ENCODE peak calls at places on chromosomes 4 and X, in six cellular contexts. One of them, this sample, is unnamed.

GRCh38 chr4:7758444-7758815 is 181.2 kb downstream of the AFAP1 start:
- DNase-seq in NAMALWA: no peak
- DNase-seq in mucosa of descending colon: peak
- DNase-seq in activated CD4-positive, alpha-beta T cell treated with anti-CD3 and anti-CD28 coated beads, Interleukin-2, amount 50 U/mL, for 1 hour: no peak
- DNase-seq in mammary epithelial cell: no peak
- DNase-seq in Right ventricle myocardium superior: peak
- DNase-seq in this sample: no peak

GRCh38 chr4:38612996-38613395 is 51.0 kb upstream of the KLF3 start:
- DNase-seq in Right ventricle myocardium superior: no peak
- DNase-seq in mammary epithelial cell: no peak
- DNase-seq in activated CD4-positive, alpha-beta T cell treated with anti-CD3 and anti-CD28 coated beads, Interleukin-2, amount 50 U/mL, for 1 hour: no peak
- DNase-seq in NAMALWA: no peak
- DNase-seq in mucosa of descending colon: no peak
- DNase-seq in this sample: no peak

GRCh38 chr4:181008164-181008563 is 1235.0 kb upstream of the TENM3 start:
- DNase-seq in Right ventricle myocardium superior: no peak
- DNase-seq in mammary epithelial cell: peak
- DNase-seq in activated CD4-positive, alpha-beta T cell treated with anti-CD3 and anti-CD28 coated beads, Interleukin-2, amount 50 U/mL, for 1 hour: no peak
- DNase-seq in NAMALWA: no peak
- DNase-seq in mucosa of descending colon: no peak
- DNase-seq in this sample: no peak

GRCh38 chr4:76504613-76505465 is 69.8 kb downstream of the SHROOM3 start:
- DNase-seq in Right ventricle myocardium superior: no peak
- DNase-seq in activated CD4-positive, alpha-beta T cell treated with anti-CD3 and anti-CD28 coated beads, Interleukin-2, amount 50 U/mL, for 1 hour: no peak
- DNase-seq in mammary epithelial cell: peak
- DNase-seq in NAMALWA: peak
- DNase-seq in mucosa of descending colon: no peak
- DNase-seq in this sample: no peak

GRCh38 chr4:16140520-16141249 is 56.9 kb upstream of the PROM1 start:
- DNase-seq in activated CD4-positive, alpha-beta T cell treated with anti-CD3 and anti-CD28 coated beads, Interleukin-2, amount 50 U/mL, for 1 hour: no peak
- DNase-seq in NAMALWA: no peak
- DNase-seq in Right ventricle myocardium superior: no peak
- DNase-seq in mucosa of descending colon: no peak
- DNase-seq in mammary epithelial cell: peak
- DNase-seq in this sample: no peak

GRCh38 chr4:80192937-80193336 is 4.4 kb upstream of the PRDM8 start:
- DNase-seq in Right ventricle myocardium superior: no peak
- DNase-seq in mucosa of descending colon: no peak
- DNase-seq in NAMALWA: no peak
- DNase-seq in mammary epithelial cell: peak
- DNase-seq in activated CD4-positive, alpha-beta T cell treated with anti-CD3 and anti-CD28 coated beads, Interleukin-2, amount 50 U/mL, for 1 hour: no peak
- DNase-seq in this sample: no peak

GRCh38 chr4:142815834-142816233 is 30.3 kb downstream of the INPP4B start:
- DNase-seq in NAMALWA: no peak
- DNase-seq in activated CD4-positive, alpha-beta T cell treated with anti-CD3 and anti-CD28 coated beads, Interleukin-2, amount 50 U/mL, for 1 hour: no peak
- DNase-seq in mammary epithelial cell: peak
- DNase-seq in Right ventricle myocardium superior: no peak
- DNase-seq in mucosa of descending colon: no peak
- DNase-seq in this sample: no peak

GRCh38 chr4:40908297-40908696 is 158.5 kb downstream of the NSUN7 start:
- DNase-seq in mammary epithelial cell: no peak
- DNase-seq in Right ventricle myocardium superior: no peak
- DNase-seq in mucosa of descending colon: peak
- DNase-seq in activated CD4-positive, alpha-beta T cell treated with anti-CD3 and anti-CD28 coated beads, Interleukin-2, amount 50 U/mL, for 1 hour: no peak
- DNase-seq in NAMALWA: no peak
- DNase-seq in this sample: peak

GRCh38 chr4:170089743-170090666 is at the start of gene AADAT:
- DNase-seq in Right ventricle myocardium superior: peak
- DNase-seq in NAMALWA: no peak
- DNase-seq in activated CD4-positive, alpha-beta T cell treated with anti-CD3 and anti-CD28 coated beads, Interleukin-2, amount 50 U/mL, for 1 hour: no peak
- DNase-seq in mucosa of descending colon: peak
- DNase-seq in mammary epithelial cell: peak
- DNase-seq in this sample: peak

GRCh38 chr4:88697113-88697512 is 516 bp downstream of the NAP1L5 start:
- DNase-seq in Right ventricle myocardium superior: no peak
- DNase-seq in activated CD4-positive, alpha-beta T cell treated with anti-CD3 and anti-CD28 coated beads, Interleukin-2, amount 50 U/mL, for 1 hour: peak
- DNase-seq in mucosa of descending colon: no peak
- DNase-seq in NAMALWA: no peak
- DNase-seq in mammary epithelial cell: no peak
- DNase-seq in this sample: no peak

GRCh38 chr4:128159967-128160366 is 98.9 kb downstream of the LARP1B start:
- DNase-seq in activated CD4-positive, alpha-beta T cell treated with anti-CD3 and anti-CD28 coated beads, Interleukin-2, amount 50 U/mL, for 1 hour: no peak
- DNase-seq in mucosa of descending colon: no peak
- DNase-seq in NAMALWA: no peak
- DNase-seq in mammary epithelial cell: peak
- DNase-seq in Right ventricle myocardium superior: no peak
- DNase-seq in this sample: no peak

GRCh38 chr4:7327341-7327885 is 107.3 kb downstream of the PSAPL1 start:
- DNase-seq in mammary epithelial cell: no peak
- DNase-seq in Right ventricle myocardium superior: peak
- DNase-seq in NAMALWA: no peak
- DNase-seq in mucosa of descending colon: peak
- DNase-seq in activated CD4-positive, alpha-beta T cell treated with anti-CD3 and anti-CD28 coated beads, Interleukin-2, amount 50 U/mL, for 1 hour: no peak
- DNase-seq in this sample: peak

GRCh38 chr4:69092190-69092589 is 4.1 kb upstream of the UGT2B7 start:
- DNase-seq in mammary epithelial cell: peak
- DNase-seq in mucosa of descending colon: no peak
- DNase-seq in activated CD4-positive, alpha-beta T cell treated with anti-CD3 and anti-CD28 coated beads, Interleukin-2, amount 50 U/mL, for 1 hour: no peak
- DNase-seq in NAMALWA: no peak
- DNase-seq in Right ventricle myocardium superior: no peak
- DNase-seq in this sample: no peak

GRCh38 chrX:39960219-39960618 is 137.5 kb downstream of the BCOR start:
- DNase-seq in mammary epithelial cell: no peak
- DNase-seq in Right ventricle myocardium superior: no peak
- DNase-seq in NAMALWA: no peak
- DNase-seq in mucosa of descending colon: no peak
- DNase-seq in activated CD4-positive, alpha-beta T cell treated with anti-CD3 and anti-CD28 coated beads, Interleukin-2, amount 50 U/mL, for 1 hour: no peak
- DNase-seq in this sample: no peak

GRCh38 chrX:153917814-153918213 is 8.2 kb downstream of the ARHGAP4 start:
- DNase-seq in mammary epithelial cell: peak
- DNase-seq in activated CD4-positive, alpha-beta T cell treated with anti-CD3 and anti-CD28 coated beads, Interleukin-2, amount 50 U/mL, for 1 hour: no peak
- DNase-seq in Right ventricle myocardium superior: no peak
- DNase-seq in NAMALWA: no peak
- DNase-seq in mucosa of descending colon: no peak
- DNase-seq in this sample: no peak

GRCh38 chr4:85457752-85458467 is 17.0 kb upstream of the ARHGAP24 start:
- DNase-seq in Right ventricle myocardium superior: no peak
- DNase-seq in NAMALWA: no peak
- DNase-seq in activated CD4-positive, alpha-beta T cell treated with anti-CD3 and anti-CD28 coated beads, Interleukin-2, amount 50 U/mL, for 1 hour: no peak
- DNase-seq in mammary epithelial cell: no peak
- DNase-seq in mucosa of descending colon: no peak
- DNase-seq in this sample: no peak

GRCh38 chr4:164956766-164957643 is 20.5 kb downstream of the TRIM61 start:
- DNase-seq in activated CD4-positive, alpha-beta T cell treated with anti-CD3 and anti-CD28 coated beads, Interleukin-2, amount 50 U/mL, for 1 hour: peak
- DNase-seq in Right ventricle myocardium superior: peak
- DNase-seq in mucosa of descending colon: peak
- DNase-seq in mammary epithelial cell: peak
- DNase-seq in NAMALWA: peak
- DNase-seq in this sample: peak

GRCh38 chr4:179307297-179308136 is 1865.3 kb upstream of the AGA start:
- DNase-seq in activated CD4-positive, alpha-beta T cell treated with anti-CD3 and anti-CD28 coated beads, Interleukin-2, amount 50 U/mL, for 1 hour: no peak
- DNase-seq in NAMALWA: peak
- DNase-seq in mammary epithelial cell: peak
- DNase-seq in Right ventricle myocardium superior: no peak
- DNase-seq in mucosa of descending colon: no peak
- DNase-seq in this sample: no peak

GRCh38 chr4:186021461-186022167 is 47.3 kb upstream of the TLR3 start:
- DNase-seq in Right ventricle myocardium superior: peak
- DNase-seq in mammary epithelial cell: peak
- DNase-seq in mucosa of descending colon: no peak
- DNase-seq in activated CD4-positive, alpha-beta T cell treated with anti-CD3 and anti-CD28 coated beads, Interleukin-2, amount 50 U/mL, for 1 hour: no peak
- DNase-seq in NAMALWA: no peak
- DNase-seq in this sample: no peak

GRCh38 chr4:168787334-168787733 is 222.7 kb downstream of the CBR4 start:
- DNase-seq in Right ventricle myocardium superior: no peak
- DNase-seq in mammary epithelial cell: no peak
- DNase-seq in activated CD4-positive, alpha-beta T cell treated with anti-CD3 and anti-CD28 coated beads, Interleukin-2, amount 50 U/mL, for 1 hour: no peak
- DNase-seq in NAMALWA: no peak
- DNase-seq in mucosa of descending colon: no peak
- DNase-seq in this sample: no peak

GRCh38 chrX:40091691-40092421 is 5.9 kb downstream of the BCOR start:
- DNase-seq in activated CD4-positive, alpha-beta T cell treated with anti-CD3 and anti-CD28 coated beads, Interleukin-2, amount 50 U/mL, for 1 hour: no peak
- DNase-seq in mucosa of descending colon: peak
- DNase-seq in NAMALWA: no peak
- DNase-seq in mammary epithelial cell: no peak
- DNase-seq in Right ventricle myocardium superior: no peak
- DNase-seq in this sample: peak

GRCh38 chrX:47662144-47662657 is 3.2 kb upstream of the UXT start:
- DNase-seq in mammary epithelial cell: peak
- DNase-seq in NAMALWA: no peak
- DNase-seq in Right ventricle myocardium superior: no peak
- DNase-seq in activated CD4-positive, alpha-beta T cell treated with anti-CD3 and anti-CD28 coated beads, Interleukin-2, amount 50 U/mL, for 1 hour: no peak
- DNase-seq in mucosa of descending colon: no peak
- DNase-seq in this sample: no peak

GRCh38 chr4:118086334-118086733 is 52.0 kb downstream of the NDST3 start:
- DNase-seq in mucosa of descending colon: no peak
- DNase-seq in NAMALWA: no peak
- DNase-seq in Right ventricle myocardium superior: no peak
- DNase-seq in activated CD4-positive, alpha-beta T cell treated with anti-CD3 and anti-CD28 coated beads, Interleukin-2, amount 50 U/mL, for 1 hour: no peak
- DNase-seq in mammary epithelial cell: peak
- DNase-seq in this sample: no peak

GRCh38 chrX:40471965-40472648 is 108.7 kb upstream of the ATP6AP2 start:
- DNase-seq in NAMALWA: peak
- DNase-seq in Right ventricle myocardium superior: no peak
- DNase-seq in activated CD4-positive, alpha-beta T cell treated with anti-CD3 and anti-CD28 coated beads, Interleukin-2, amount 50 U/mL, for 1 hour: peak
- DNase-seq in mammary epithelial cell: peak
- DNase-seq in mucosa of descending colon: no peak
- DNase-seq in this sample: peak

GRCh38 chr4:8844976-8845690 is 26.5 kb downstream of the HMX1 start:
- DNase-seq in Right ventricle myocardium superior: no peak
- DNase-seq in mucosa of descending colon: no peak
- DNase-seq in activated CD4-positive, alpha-beta T cell treated with anti-CD3 and anti-CD28 coated beads, Interleukin-2, amount 50 U/mL, for 1 hour: no peak
- DNase-seq in mammary epithelial cell: no peak
- DNase-seq in NAMALWA: no peak
- DNase-seq in this sample: peak

GRCh38 chrX:119763175-119763574 is 4.8 kb downstream of the SOWAHD start:
- DNase-seq in Right ventricle myocardium superior: no peak
- DNase-seq in mammary epithelial cell: peak
- DNase-seq in activated CD4-positive, alpha-beta T cell treated with anti-CD3 and anti-CD28 coated beads, Interleukin-2, amount 50 U/mL, for 1 hour: no peak
- DNase-seq in NAMALWA: no peak
- DNase-seq in mucosa of descending colon: no peak
- DNase-seq in this sample: no peak

This sample was measured in upper lobe of right lung.